ENCODE peak calls at places on chromosomes 4 and X, in seven cellular contexts. T, E, P, Y, S, V and L are unnamed samples.
A peak's percentile ranks its signal among the peaks of the same experiment; 100 is the strongest.

GRCh38 chr4:15348695-15349094 is 79.1 kb upstream of the C1QTNF7 start:
- DNase-seq in T (no peak), E (no peak), P (no peak), Y (no peak), S (no peak), V (no peak), L (no peak)

GRCh38 chr4:155407480-155407879 is 30.7 kb upstream of the MAP9 start:
- DNase-seq in T (no peak), E (no peak), P (no peak), Y (no peak), S (no peak), V (no peak), L (no peak)

GRCh38 chr4:137471895-137472294 is 60.4 kb downstream of the PCDH18 start:
- DNase-seq in T (no peak), E (no peak), P (no peak), Y (no peak), S (no peak), V (no peak), L (no peak)

GRCh38 chr4:33031328-33031727 is 2311.2 kb downstream of the PCDH7 start:
- DNase-seq in T (no peak), E (no peak), P (no peak), Y (no peak), S (no peak), V (no peak), L (no peak)

GRCh38 chrX:55490974-55491373 is 1.3 kb upstream of the USP51 start:
- DNase-seq in T (no peak), E (no peak), P (no peak), Y (no peak), S (no peak), V (no peak), L (no peak)

GRCh38 chrX:122441451-122441850 is 742.6 kb upstream of the GRIA3 start:
- DNase-seq in T (no peak), E (no peak), P (no peak), Y (no peak), S (no peak), V (no peak), L (no peak)

GRCh38 chrX:74980802-74981201 is 55.5 kb upstream of the NEXMIF start:
- DNase-seq in T (no peak), E (no peak), P (no peak), Y (no peak), S (no peak), V (no peak), L (no peak)

GRCh38 chr4:186366326-186366725 is 100.3 kb downstream of the F11 start:
- DNase-seq in T (no peak), E (no peak), P (no peak), Y (no peak), S (peak; percentile 35), V (no peak), L (no peak)

GRCh38 chrX:135974279-135974856 is 580 bp upstream of the MMGT1 start:
- DNase-seq in T (peak; percentile 74), E (peak; percentile 72), P (no peak), Y (peak; percentile 62), S (peak; percentile 92), V (peak; percentile 76), L (peak; percentile 81)

GRCh38 chr4:158302076-158302866 is 92.0 kb downstream of the TMEM144 start:
- DNase-seq in T (no peak), E (no peak), P (no peak), Y (no peak), S (no peak), V (no peak), L (no peak)

GRCh38 chrX:134949271-134949670 is 41.5 kb upstream of the SMIM10 start:
- DNase-seq in T (no peak), E (no peak), P (no peak), Y (no peak), S (no peak), V (no peak), L (no peak)

GRCh38 chr4:73456177-73457022 is 20.4 kb downstream of the AFP start:
- DNase-seq in T (no peak), E (no peak), P (no peak), Y (no peak), S (no peak), V (no peak), L (no peak)

GRCh38 chrX:49042581-49043219 is 457 bp downstream of the TFE3 start:
- DNase-seq in T (no peak), E (peak; percentile 30), P (no peak), Y (no peak), S (no peak), V (no peak), L (peak; percentile 5)

GRCh38 chr4:183747931-183748664 is 89.0 kb downstream of the TRAPPC11 start:
- DNase-seq in T (no peak), E (no peak), P (no peak), Y (no peak), S (peak; percentile 31), V (no peak), L (no peak)

GRCh38 chr4:182928061-182928460 is 10.9 kb upstream of the DCTD start:
- DNase-seq in T (no peak), E (no peak), P (no peak), Y (no peak), S (peak; percentile 42), V (peak; percentile 30), L (no peak)

GRCh38 chr4:19857405-19857804 is 394.3 kb upstream of the SLIT2 start:
- DNase-seq in T (no peak), E (no peak), P (no peak), Y (no peak), S (no peak), V (no peak), L (no peak)

GRCh38 chr4:48543796-48544195 is 53.7 kb downstream of the ZAR1 start:
- DNase-seq in T (no peak), E (no peak), P (no peak), Y (no peak), S (no peak), V (no peak), L (no peak)

GRCh38 chr4:105619193-105619931 is 66.9 kb downstream of the ARHGEF38 start:
- DNase-seq in T (no peak), E (peak; percentile 16), P (peak; percentile 31), Y (no peak), S (no peak), V (no peak), L (peak; percentile 36)

GRCh38 chr4:101835121-101835904 is 44.8 kb downstream of the BANK1 start:
- DNase-seq in T (no peak), E (no peak), P (peak; percentile 66), Y (no peak), S (peak; percentile 42), V (no peak), L (peak; percentile 49)

GRCh38 chrX:66014560-66014959 is 25.3 kb downstream of the VSIG4 start:
- DNase-seq in T (no peak), E (no peak), P (no peak), Y (no peak), S (no peak), V (peak; percentile 26), L (no peak)

GRCh38 chrX:19334945-19335626 is 8.6 kb upstream of the PDHA1 start:
- DNase-seq in T (no peak), E (no peak), P (no peak), Y (no peak), S (peak; percentile 38), V (peak; percentile 40), L (no peak)

GRCh38 chr4:37749398-37749988 is 63.3 kb upstream of the RELL1 start:
- DNase-seq in T (no peak), E (no peak), P (no peak), Y (no peak), S (no peak), V (no peak), L (no peak)

GRCh38 chr4:150218447-150218846 is 140.2 kb downstream of the DCLK2 start:
- DNase-seq in T (no peak), E (no peak), P (no peak), Y (no peak), S (no peak), V (no peak), L (no peak)

GRCh38 chr4:86892639-86892965 is 380 bp upstream of the C4orf36 start:
- DNase-seq in T (no peak), E (no peak), P (no peak), Y (no peak), S (no peak), V (no peak), L (no peak)

GRCh38 chr4:142095886-142096605 is 459.7 kb downstream of the IL15 start:
- DNase-seq in T (no peak), E (no peak), P (peak; percentile 57), Y (no peak), S (no peak), V (no peak), L (no peak)

GRCh38 chr4:25523405-25523804 is 132.2 kb upstream of the SLC34A2 start:
- DNase-seq in T (no peak), E (no peak), P (no peak), Y (no peak), S (no peak), V (no peak), L (no peak)